ENCODE peak calls at places on chromosome 13, in six cellular contexts. One of them, this sample, is unnamed.

GRCh38 chr13:83883061-83883523 is 818 bp upstream of the SLITRK1 start:
- DNase-seq in Calu3: no peak
- DNase-seq in psoas muscle: no peak
- DNase-seq in AG10803: no peak
- DNase-seq in NB4: no peak
- DNase-seq in right lobe of liver: no peak
- DNase-seq in this sample: no peak

GRCh38 chr13:21671793-21672680 is 1.2 kb downstream of the FGF9 start:
- DNase-seq in Calu3: no peak
- DNase-seq in psoas muscle: no peak
- DNase-seq in AG10803: no peak
- DNase-seq in NB4: no peak
- DNase-seq in right lobe of liver: no peak
- DNase-seq in this sample: no peak

GRCh38 chr13:96159731-96160130 is 69.8 kb downstream of the HS6ST3 start:
- DNase-seq in Calu3: no peak
- DNase-seq in psoas muscle: no peak
- DNase-seq in AG10803: no peak
- DNase-seq in NB4: no peak
- DNase-seq in right lobe of liver: no peak
- DNase-seq in this sample: no peak

GRCh38 chr13:97945792-97946419 is 7.6 kb upstream of the IPO5 start:
- DNase-seq in Calu3: no peak
- DNase-seq in psoas muscle: no peak
- DNase-seq in AG10803: peak
- DNase-seq in NB4: peak
- DNase-seq in right lobe of liver: no peak
- DNase-seq in this sample: no peak

GRCh38 chr13:94988654-94989053 is 276.3 kb upstream of the SOX21 start:
- DNase-seq in Calu3: no peak
- DNase-seq in psoas muscle: no peak
- DNase-seq in AG10803: no peak
- DNase-seq in NB4: peak
- DNase-seq in right lobe of liver: no peak
- DNase-seq in this sample: no peak

GRCh38 chr13:27258637-27259377 is 7.4 kb downstream of the RPL21 start:
- DNase-seq in Calu3: no peak
- DNase-seq in psoas muscle: no peak
- DNase-seq in AG10803: no peak
- DNase-seq in NB4: no peak
- DNase-seq in right lobe of liver: no peak
- DNase-seq in this sample: no peak

GRCh38 chr13:75360170-75360569 is 121.8 kb downstream of the TBC1D4 start:
- DNase-seq in Calu3: no peak
- DNase-seq in psoas muscle: no peak
- DNase-seq in AG10803: no peak
- DNase-seq in NB4: no peak
- DNase-seq in right lobe of liver: no peak
- DNase-seq in this sample: no peak

GRCh38 chr13:32246468-32246867 is 68.7 kb downstream of the ZAR1L start:
- DNase-seq in Calu3: peak
- DNase-seq in psoas muscle: peak
- DNase-seq in AG10803: peak
- DNase-seq in NB4: peak
- DNase-seq in right lobe of liver: peak
- DNase-seq in this sample: peak

GRCh38 chr13:108933061-108933460 is 303.6 kb downstream of the MYO16 start:
- DNase-seq in Calu3: no peak
- DNase-seq in psoas muscle: no peak
- DNase-seq in AG10803: peak
- DNase-seq in NB4: no peak
- DNase-seq in right lobe of liver: no peak
- DNase-seq in this sample: no peak

GRCh38 chr13:108120332-108120731 is 95.0 kb downstream of the LIG4 start:
- DNase-seq in Calu3: no peak
- DNase-seq in psoas muscle: no peak
- DNase-seq in AG10803: no peak
- DNase-seq in NB4: no peak
- DNase-seq in right lobe of liver: no peak
- DNase-seq in this sample: no peak

GRCh38 chr13:72221276-72221962 is 354.4 kb upstream of the DACH1 start:
- DNase-seq in Calu3: peak
- DNase-seq in psoas muscle: peak
- DNase-seq in AG10803: no peak
- DNase-seq in NB4: peak
- DNase-seq in right lobe of liver: peak
- DNase-seq in this sample: no peak

GRCh38 chr13:27533155-27533643 is 82.8 kb upstream of the MTIF3 start:
- DNase-seq in Calu3: peak
- DNase-seq in psoas muscle: peak
- DNase-seq in AG10803: peak
- DNase-seq in NB4: peak
- DNase-seq in right lobe of liver: peak
- DNase-seq in this sample: peak

DNA sequence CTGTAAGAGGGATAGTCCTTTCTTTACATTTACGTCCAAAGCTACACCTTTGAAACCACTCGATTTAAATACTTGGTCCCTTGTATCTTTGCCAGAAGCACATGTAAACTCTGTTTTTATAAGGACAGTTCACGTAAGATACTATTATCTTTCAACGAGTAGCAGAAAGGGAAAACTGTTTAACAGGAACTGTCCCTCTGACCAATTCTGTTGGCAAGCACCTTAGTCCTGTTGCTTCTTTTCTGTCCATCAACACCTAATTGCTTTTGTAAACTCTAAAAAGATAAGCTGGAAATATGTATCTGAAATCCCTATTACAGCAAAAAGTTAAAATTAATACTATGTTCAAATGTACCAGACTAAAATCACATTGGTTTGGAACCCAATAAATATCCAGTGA is 37.4 kb downstream of the PCDH9 start:
- DNase-seq in Calu3: no peak
- DNase-seq in psoas muscle: no peak
- DNase-seq in AG10803: no peak
- DNase-seq in NB4: no peak
- DNase-seq in right lobe of liver: no peak
- DNase-seq in this sample: no peak
- TF ChIP-seq CTCF in Calu3: no peak
- TF ChIP-seq CTCF in psoas muscle: no peak
- TF ChIP-seq CTCF in AG10803: no peak
- TF ChIP-seq CTCF in NB4: no peak
- TF ChIP-seq CTCF in right lobe of liver: no peak
- TF ChIP-seq CTCF in this sample: no peak

GRCh38 chr13:49651775-49652690 is 23.7 kb downstream of the ARL11 start:
- DNase-seq in Calu3: no peak
- DNase-seq in psoas muscle: peak
- DNase-seq in AG10803: no peak
- DNase-seq in NB4: no peak
- DNase-seq in right lobe of liver: no peak
- DNase-seq in this sample: no peak

GRCh38 chr13:49653478-49653877 is 25.2 kb downstream of the ARL11 start:
- DNase-seq in Calu3: no peak
- DNase-seq in psoas muscle: no peak
- DNase-seq in AG10803: no peak
- DNase-seq in NB4: no peak
- DNase-seq in right lobe of liver: no peak
- DNase-seq in this sample: no peak

GRCh38 chr13:49655906-49656305 is 27.6 kb downstream of the ARL11 start:
- DNase-seq in Calu3: no peak
- DNase-seq in psoas muscle: no peak
- DNase-seq in AG10803: peak
- DNase-seq in NB4: no peak
- DNase-seq in right lobe of liver: no peak
- DNase-seq in this sample: no peak

GRCh38 chr13:49649963-49650312 is 21.6 kb downstream of the ARL11 start:
- DNase-seq in Calu3: no peak
- DNase-seq in psoas muscle: peak
- DNase-seq in AG10803: no peak
- DNase-seq in NB4: no peak
- DNase-seq in right lobe of liver: no peak
- DNase-seq in this sample: no peak

GRCh38 chr13:49652691-49653305 is 24.5 kb downstream of the ARL11 start:
- DNase-seq in Calu3: peak
- DNase-seq in psoas muscle: peak
- DNase-seq in AG10803: peak
- DNase-seq in NB4: peak
- DNase-seq in right lobe of liver: no peak
- DNase-seq in this sample: no peak
- TF ChIP-seq CTCF in Calu3: no peak
- TF ChIP-seq CTCF in psoas muscle: peak
- TF ChIP-seq CTCF in AG10803: peak
- TF ChIP-seq CTCF in NB4: peak
- TF ChIP-seq CTCF in right lobe of liver: peak
- TF ChIP-seq CTCF in this sample: peak

DNA sequence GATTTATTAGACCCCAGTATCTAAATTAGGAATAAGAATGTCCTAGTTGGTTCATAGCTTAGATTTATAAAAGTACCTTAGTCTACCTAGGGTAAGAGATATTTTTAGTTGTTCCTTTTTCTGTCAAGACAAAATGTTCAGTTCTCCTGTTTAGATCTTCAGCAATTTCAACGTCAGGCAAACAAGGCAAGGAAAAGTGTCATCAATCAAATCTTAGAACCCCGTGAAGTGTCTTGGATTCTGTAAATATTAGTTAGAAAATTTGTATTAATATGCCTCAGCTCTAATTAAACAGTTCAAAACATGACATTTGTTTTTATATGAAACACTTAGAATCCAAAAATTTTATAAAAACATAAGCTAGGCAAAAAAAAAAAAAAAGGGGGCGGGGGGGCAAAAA is 296.6 kb downstream of the PCDH9 start:
- DNase-seq in Calu3: no peak
- DNase-seq in psoas muscle: no peak
- DNase-seq in AG10803: no peak
- DNase-seq in NB4: no peak
- DNase-seq in right lobe of liver: no peak
- DNase-seq in this sample: no peak
- TF ChIP-seq CTCF in Calu3: no peak
- TF ChIP-seq CTCF in psoas muscle: no peak
- TF ChIP-seq CTCF in AG10803: no peak
- TF ChIP-seq CTCF in NB4: no peak
- TF ChIP-seq CTCF in right lobe of liver: no peak
- TF ChIP-seq CTCF in this sample: no peak

GRCh38 chr13:48750588-48751383 is 97.1 kb downstream of the CYSLTR2 start:
- DNase-seq in Calu3: no peak
- DNase-seq in psoas muscle: peak
- DNase-seq in AG10803: peak
- DNase-seq in NB4: no peak
- DNase-seq in right lobe of liver: no peak
- DNase-seq in this sample: no peak
- TF ChIP-seq CTCF in Calu3: no peak
- TF ChIP-seq CTCF in psoas muscle: no peak
- TF ChIP-seq CTCF in AG10803: peak
- TF ChIP-seq CTCF in NB4: no peak
- TF ChIP-seq CTCF in right lobe of liver: no peak
- TF ChIP-seq CTCF in this sample: no peak

DNA sequence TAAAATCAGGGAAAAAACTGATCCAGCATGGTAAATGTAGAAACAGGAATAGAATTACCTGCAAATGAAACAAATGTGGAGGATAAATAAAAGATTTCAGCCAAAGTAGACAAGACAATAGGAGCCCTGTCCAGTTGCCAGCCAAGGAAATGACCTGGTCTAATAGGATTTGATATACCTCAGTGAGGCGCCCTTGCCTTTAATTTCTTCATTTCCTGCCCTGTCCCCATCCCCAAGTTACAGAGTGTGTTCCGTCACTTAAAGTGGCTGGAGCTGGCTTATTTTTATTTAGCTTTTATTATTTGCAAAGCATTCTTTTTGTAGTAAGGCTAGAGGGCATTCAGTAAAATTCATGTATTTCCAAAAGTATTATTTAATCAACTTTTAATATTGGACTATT is 1022.0 kb downstream of the EFNB2 start:
- DNase-seq in Calu3: no peak
- DNase-seq in psoas muscle: no peak
- DNase-seq in AG10803: no peak
- DNase-seq in NB4: no peak
- DNase-seq in right lobe of liver: no peak
- DNase-seq in this sample: no peak
- TF ChIP-seq CTCF in Calu3: no peak
- TF ChIP-seq CTCF in psoas muscle: no peak
- TF ChIP-seq CTCF in AG10803: no peak
- TF ChIP-seq CTCF in NB4: no peak
- TF ChIP-seq CTCF in right lobe of liver: no peak
- TF ChIP-seq CTCF in this sample: no peak

DNA sequence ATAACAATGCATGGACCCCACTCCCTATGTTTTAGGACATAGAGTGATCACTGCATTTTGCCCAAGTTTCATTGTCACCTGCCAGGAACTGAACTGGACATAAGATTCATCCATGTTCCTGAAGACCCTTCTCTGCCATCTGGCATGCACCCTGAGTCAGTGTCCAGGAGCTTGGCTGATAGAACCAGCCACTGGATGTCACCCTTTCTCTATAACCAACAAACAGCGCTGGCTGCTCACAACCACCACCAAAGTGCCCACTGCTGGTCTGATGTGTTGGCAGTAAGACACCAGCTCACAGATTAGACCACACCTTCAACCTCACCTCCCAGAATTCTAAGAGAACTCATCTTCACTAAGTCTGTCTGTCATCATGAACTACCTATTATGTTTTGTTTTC is 333.4 kb downstream of the ITGBL1 start:
- DNase-seq in Calu3: peak
- DNase-seq in psoas muscle: no peak
- DNase-seq in AG10803: peak
- DNase-seq in NB4: peak
- DNase-seq in right lobe of liver: peak
- DNase-seq in this sample: no peak
- TF ChIP-seq CTCF in Calu3: no peak
- TF ChIP-seq CTCF in psoas muscle: no peak
- TF ChIP-seq CTCF in AG10803: peak
- TF ChIP-seq CTCF in NB4: peak
- TF ChIP-seq CTCF in right lobe of liver: peak
- TF ChIP-seq CTCF in this sample: peak

DNA sequence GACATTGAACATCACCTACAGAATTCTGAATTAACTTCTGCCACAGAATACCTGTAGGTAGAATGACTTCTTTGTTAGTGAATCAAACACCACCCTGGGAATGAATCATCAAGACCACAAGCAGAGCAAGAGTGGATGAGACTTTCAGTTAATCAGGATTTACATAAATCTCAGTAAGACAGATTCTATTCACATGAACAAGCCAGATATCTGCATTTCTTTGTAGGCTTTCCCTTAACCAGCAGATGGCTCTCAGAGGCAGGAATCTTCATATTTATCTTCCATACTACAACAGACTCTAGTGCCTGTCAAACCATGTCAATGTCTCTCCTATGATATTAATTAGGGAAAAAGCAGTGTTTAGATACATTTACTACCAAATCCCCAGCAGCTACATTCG is 412.1 kb downstream of the KLF12 start:
- DNase-seq in Calu3: no peak
- DNase-seq in psoas muscle: no peak
- DNase-seq in AG10803: peak
- DNase-seq in NB4: no peak
- DNase-seq in right lobe of liver: no peak
- DNase-seq in this sample: no peak
- TF ChIP-seq CTCF in Calu3: no peak
- TF ChIP-seq CTCF in psoas muscle: no peak
- TF ChIP-seq CTCF in AG10803: peak
- TF ChIP-seq CTCF in NB4: no peak
- TF ChIP-seq CTCF in right lobe of liver: peak
- TF ChIP-seq CTCF in this sample: peak

This sample was measured in osteocyte.